ENCODE peak calls at places on chromosome 3, in seven cellular contexts. V, B, Z, T, K, W and N are unnamed samples.

GRCh38 chr3:165642761-165643432 is 194.3 kb downstream of the BCHE start:
- DNase-seq in B (peak), T (peak), W (peak), V (no peak), Z (no peak), K (peak), N (peak)

GRCh38 chr3:24686764-24687163 is 192.1 kb upstream of the THRB start:
- DNase-seq in B (no peak), V (no peak), Z (no peak), T (peak), K (no peak), W (no peak), N (no peak)

GRCh38 chr3:106560451-106560966 is 691.7 kb upstream of the CBLB start:
- DNase-seq in V (no peak), B (no peak), K (no peak), T (peak), Z (no peak), W (peak), N (peak)

GRCh38 chr3:42600958-42601675 is 631 bp downstream of the NKTR start:
- DNase-seq in K (peak), V (peak), B (peak), Z (peak), T (peak), W (no peak), N (peak)

GRCh38 chr3:54670269-54671000 is 257.4 kb downstream of the LRTM1 start:
- DNase-seq in B (no peak), K (no peak), V (peak), W (no peak), T (no peak), Z (no peak), N (no peak)

GRCh38 chr3:38627956-38628355 is 21.5 kb downstream of the SCN5A start:
- DNase-seq in W (no peak), B (no peak), V (peak), Z (peak), K (no peak), T (peak), N (no peak)

GRCh38 chr3:158659454-158660237 is 12.8 kb downstream of the LXN start:
- DNase-seq in V (peak), W (peak), T (peak), B (no peak), Z (peak), K (peak), N (peak)

GRCh38 chr3:99943931-99944761 is 126.5 kb downstream of the CMSS1 start:
- DNase-seq in B (no peak), K (no peak), Z (no peak), V (no peak), T (no peak), W (no peak), N (no peak)

GRCh38 chr3:126983653-126984390 is 907 bp downstream of the PLXNA1 start:
- DNase-seq in Z (peak), B (no peak), T (peak), K (no peak), V (peak), W (no peak), N (peak)

GRCh38 chr3:66797916-66798560 is 200.1 kb upstream of the KBTBD8 start:
- DNase-seq in K (no peak), B (peak), Z (peak), W (peak), V (peak), T (peak), N (peak)